ENCODE peak calls at places on chromosome 2, in four cellular contexts. F is body of pancreas, D is endodermal cell, J is ovary. W is an unnamed sample. For H3K27me3 and H3K4me1, the result is how much of the 10 kb centered on the place peaks cover.

GRCh38 chr2:179954026-179954425 is 53.1 kb downstream of the CWC22 start:
- DNase-seq in F (no peak), D (no peak), J (no peak), W (no peak)

GRCh38 chr2:179532890-179533289 is 268.3 kb upstream of the SESTD1 start:
- DNase-seq in F (no peak), D (no peak), J (no peak), W (no peak)

GRCh38 chr2:26197516-26197915 is 24.6 kb downstream of the GAREM2 start:
- DNase-seq in F (no peak), D (no peak), J (no peak), W (no peak)

GRCh38 chr2:150466770-150467640 is 20.5 kb downstream of the RND3 start:
- DNase-seq in F (no peak), D (no peak), J (no peak), W (no peak)

GRCh38 chr2:64852771-64853241 is 136.4 kb upstream of the SLC1A4 start:
- DNase-seq in F (peak), D (no peak), J (peak), W (no peak)

GRCh38 chr2:109182426-109182825 is 53.4 kb downstream of the SH3RF3 start:
- DNase-seq in F (no peak), D (no peak), J (no peak), W (no peak)

GRCh38 chr2:29050591-29050990 is 23.7 kb downstream of the PCARE start:
- DNase-seq in F (no peak), D (no peak), J (no peak), W (no peak)

GRCh38 chr2:28276076-28276618 is 116.5 kb upstream of the FOSL2 start:
- DNase-seq in F (no peak), D (no peak), J (peak), W (peak)

GRCh38 chr2:231370429-231370748 is 25.1 kb upstream of the B3GNT7 start:
- DNase-seq in F (no peak), D (no peak), J (no peak), W (no peak)

GRCh38 chr2:207163815-207164747 is 1.7 kb downstream of the KLF7 start:
- DNase-seq in F (peak), D (no peak), J (peak), W (peak)
- H3K27me3 ChIP-seq in F (under half), D (under half), J (under half), W (under half)

GRCh38 chr2:105394951-105395611 is 3.8 kb downstream of the FHL2 start:
- DNase-seq in F (no peak), D (no peak), J (no peak), W (no peak)

GRCh38 chr2:105395691-105396090 is 3.2 kb downstream of the FHL2 start:
- DNase-seq in F (no peak), D (no peak), J (no peak), W (no peak)

GRCh38 chr2:105391058-105391627 is 7.7 kb downstream of the FHL2 start:
- DNase-seq in F (no peak), D (no peak), J (no peak), W (no peak)

GRCh38 chr2:105391763-105392662 is 6.8 kb downstream of the FHL2 start:
- DNase-seq in F (no peak), D (no peak), J (no peak), W (no peak)

DNA sequence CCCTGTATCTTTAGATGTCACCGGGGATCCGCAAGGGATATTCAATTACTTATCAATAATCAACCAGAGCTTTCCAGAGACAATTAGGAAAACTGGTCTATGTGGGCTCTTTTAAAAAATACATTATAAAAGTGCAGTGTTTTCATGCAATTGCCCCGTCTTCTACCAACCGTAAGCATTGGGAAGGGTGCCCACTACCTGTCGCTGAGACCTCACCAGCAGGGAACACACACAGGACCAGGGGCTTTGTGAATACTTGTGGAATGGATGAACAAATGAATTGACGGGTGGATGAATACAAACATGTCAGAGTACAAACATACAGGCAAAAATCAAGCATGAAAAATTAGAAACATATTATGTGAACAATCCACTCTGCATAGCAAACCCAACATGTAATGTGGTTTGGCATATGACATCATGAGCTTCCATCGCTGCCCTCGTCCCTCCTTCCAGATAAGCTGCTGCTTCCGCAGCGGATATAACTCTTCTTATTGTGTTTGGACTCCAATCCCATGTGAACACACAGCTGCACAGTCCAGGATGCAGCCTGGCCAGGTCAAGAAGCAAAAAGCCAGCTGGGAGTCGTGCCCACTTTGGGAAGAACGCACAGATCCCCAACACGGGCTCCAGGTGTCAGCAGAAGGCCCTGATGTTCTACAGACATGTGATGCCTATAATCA is 5.3 kb downstream of the FHL2 start:
- DNase-seq in F (no peak), D (no peak), J (peak), W (no peak)
- H3K27ac ChIP-seq in F (no peak), D (no peak), J (peak), W (no peak)

GRCh38 chr2:224580248-224580647 is 4.9 kb downstream of the CUL3 start:
- DNase-seq in F (no peak), D (no peak), J (no peak), W (no peak)

GRCh38 chr2:224574423-224575084 is 10.6 kb downstream of the CUL3 start:
- DNase-seq in F (no peak), D (no peak), J (no peak), W (no peak)

GRCh38 chr2:224576098-224576715 is 9.0 kb downstream of the CUL3 start:
- DNase-seq in F (no peak), D (no peak), J (no peak), W (no peak)

GRCh38 chr2:224579411-224579810 is 5.8 kb downstream of the CUL3 start:
- DNase-seq in F (no peak), D (no peak), J (no peak), W (no peak)

GRCh38 chr2:224577541-224577940 is 7.6 kb downstream of the CUL3 start:
- DNase-seq in F (no peak), D (no peak), J (no peak), W (no peak)
- H3K4me1 ChIP-seq in F (half or more), D (under half), J (under half), W (under half)

GRCh38 chr2:41851554-41851953 is 196.3 kb upstream of the PKDCC start:
- DNase-seq in F (no peak), D (no peak), J (no peak), W (peak)

GRCh38 chr2:41847744-41848441 is 199.9 kb upstream of the PKDCC start:
- DNase-seq in F (peak), D (no peak), J (no peak), W (no peak)

GRCh38 chr2:41846962-41847361 is 200.9 kb upstream of the PKDCC start:
- DNase-seq in F (no peak), D (no peak), J (no peak), W (no peak)
- H3K27me3 ChIP-seq in F (under half), D (half or more), J (under half), W (under half)

GRCh38 chr2:224611938-224612337 is 26.8 kb upstream of the CUL3 start:
- DNase-seq in F (no peak), D (no peak), J (no peak), W (no peak)
- H3K27ac ChIP-seq in F (no peak), D (no peak), J (no peak), W (no peak)

GRCh38 chr2:219250044-219250781 is 2.8 kb upstream of the TUBA4B start:
- DNase-seq in F (no peak), D (no peak), J (no peak), W (no peak)
- H3K4me1 ChIP-seq in F (half or more), D (under half), J (under half), W (under half)

DNA sequence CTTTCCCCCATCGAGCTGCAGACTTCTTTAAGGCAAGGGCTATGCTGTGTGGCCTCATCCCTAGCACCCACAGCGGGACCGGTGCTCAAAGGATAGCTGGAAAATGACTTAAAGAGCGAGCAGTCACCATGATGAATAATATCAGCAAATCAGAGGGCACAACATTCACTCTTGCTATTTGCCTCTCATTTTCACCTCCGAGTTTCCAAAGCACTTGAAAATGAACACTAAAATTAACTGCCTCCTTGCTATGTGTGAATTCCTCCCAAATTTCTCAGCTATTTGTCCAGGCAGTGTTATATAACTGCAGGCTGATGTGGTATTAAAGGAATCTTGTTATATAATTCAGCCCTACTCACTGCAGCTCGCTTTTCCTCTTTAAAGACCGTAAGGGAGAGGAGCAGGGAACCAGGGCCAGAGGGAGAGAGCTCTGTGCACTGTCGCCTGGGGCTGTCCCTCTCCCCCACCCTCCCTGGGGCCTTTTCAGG is 1.5 kb downstream of the CYS1 start:
- DNase-seq in F (no peak), D (no peak), J (no peak), W (no peak)
- H3K27me3 ChIP-seq in F (under half), D (half or more), J (under half), W (under half)

DNA sequence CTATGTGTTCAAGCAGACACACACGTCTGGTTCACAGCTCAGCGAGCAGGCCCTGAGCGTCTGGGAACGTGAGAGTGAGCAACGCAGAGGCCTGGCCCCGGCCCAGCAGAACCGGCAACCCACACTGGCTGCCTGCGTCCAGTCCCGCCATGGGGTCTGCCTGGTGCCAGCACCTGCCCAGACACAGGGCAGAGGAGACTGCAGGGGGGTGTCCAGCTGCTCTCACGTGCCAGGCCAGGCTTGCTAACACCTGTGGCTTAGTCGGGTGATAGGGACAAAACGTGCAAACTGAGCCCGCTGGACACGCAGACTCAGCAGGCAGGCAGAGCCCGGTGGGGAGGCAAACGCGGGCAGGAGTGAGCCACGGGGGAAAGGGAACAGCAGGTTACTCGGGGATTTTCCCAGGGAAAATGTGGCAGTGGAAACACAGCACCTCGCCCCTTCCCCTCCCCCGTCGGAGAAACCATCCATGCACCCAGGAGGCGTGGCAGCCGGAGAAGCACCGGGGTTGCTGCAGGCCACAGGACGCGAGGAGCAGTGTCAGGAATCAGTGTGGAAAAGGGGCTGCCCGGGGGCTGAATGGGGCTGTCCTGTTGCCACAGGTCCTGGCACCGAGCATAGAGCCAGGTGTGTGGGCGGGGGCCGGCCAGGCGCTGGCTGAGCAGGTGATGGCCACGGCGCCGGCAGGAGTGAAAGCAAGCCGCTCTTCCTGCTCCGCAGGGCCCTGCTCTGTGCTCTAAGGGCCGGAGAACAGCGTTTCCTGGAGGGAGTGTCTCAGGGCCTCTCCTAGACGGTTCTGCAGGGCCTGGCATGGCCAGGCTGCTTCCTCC is 154.7 kb downstream of the HDAC4 start:
- DNase-seq in F (peak), D (no peak), J (peak), W (peak)
- H3K27ac ChIP-seq in F (peak), D (no peak), J (peak), W (peak)